ENCODE peak calls at places on chromosomes 12 and 14, in four cellular contexts. I, N, H and W are unnamed samples.

GRCh38 chr12:60174914-60175313 is 579.1 kb downstream of the SLC16A7 start:
- DNase-seq in N (peak), I (no peak), H (no peak), W (peak)

GRCh38 chr12:23895792-23896218 is 53.7 kb downstream of the SOX5 start:
- DNase-seq in N (no peak), I (no peak), H (no peak), W (no peak)

GRCh38 chr14:102317564-102318248 is 1.8 kb upstream of the ZNF839 start:
- DNase-seq in H (no peak), N (peak), I (no peak), W (no peak)

GRCh38 chr14:68512088-68512487 is 280.8 kb downstream of the ZFP36L1 start:
- DNase-seq in N (peak), I (no peak), H (no peak), W (no peak)

GRCh38 chr12:53207042-53207441 is at the start of gene ITGB7:
- DNase-seq in N (no peak), H (peak), I (no peak), W (no peak)

GRCh38 chr12:6582196-6582595 is 14.1 kb upstream of the NOP2 start:
- DNase-seq in N (no peak), H (no peak), I (no peak), W (no peak)

GRCh38 chr12:104386461-104386860 is 70.3 kb upstream of the CHST11 start:
- DNase-seq in H (no peak), N (no peak), I (no peak), W (no peak)

GRCh38 chr14:96136361-96136760 is 68.3 kb upstream of the BDKRB2 start:
- DNase-seq in H (no peak), N (peak), I (no peak), W (no peak)

GRCh38 chr12:5556946-5557673 is 125.2 kb downstream of the NTF3 start:
- DNase-seq in I (no peak), H (no peak), N (no peak), W (no peak)

GRCh38 chr12:124682425-124683329 is 115.3 kb upstream of the NCOR2 start:
- DNase-seq in H (no peak), I (peak), N (no peak), W (no peak)

GRCh38 chr14:81330619-81331122 is 69.5 kb downstream of the STON2 start:
- DNase-seq in N (no peak), I (no peak), H (no peak), W (no peak)

GRCh38 chr12:496736-497135 is 37.0 kb downstream of the B4GALNT3 start:
- DNase-seq in I (no peak), N (no peak), H (no peak), W (no peak)

GRCh38 chr12:52059582-52060497 is 8.6 kb downstream of the NR4A1 start:
- DNase-seq in I (no peak), H (no peak), N (peak), W (no peak)

GRCh38 chr12:58285551-58285950 is 344.2 kb downstream of the ATP23 start:
- DNase-seq in N (no peak), H (no peak), I (no peak), W (no peak)

GRCh38 chr14:98548071-98548686 is 723.8 kb downstream of the BCL11B start:
- DNase-seq in N (no peak), I (no peak), H (no peak), W (no peak)

GRCh38 chr12:18813753-18814152 is 75.8 kb downstream of the CAPZA3 start:
- DNase-seq in H (no peak), N (no peak), I (no peak), W (no peak)

DNA sequence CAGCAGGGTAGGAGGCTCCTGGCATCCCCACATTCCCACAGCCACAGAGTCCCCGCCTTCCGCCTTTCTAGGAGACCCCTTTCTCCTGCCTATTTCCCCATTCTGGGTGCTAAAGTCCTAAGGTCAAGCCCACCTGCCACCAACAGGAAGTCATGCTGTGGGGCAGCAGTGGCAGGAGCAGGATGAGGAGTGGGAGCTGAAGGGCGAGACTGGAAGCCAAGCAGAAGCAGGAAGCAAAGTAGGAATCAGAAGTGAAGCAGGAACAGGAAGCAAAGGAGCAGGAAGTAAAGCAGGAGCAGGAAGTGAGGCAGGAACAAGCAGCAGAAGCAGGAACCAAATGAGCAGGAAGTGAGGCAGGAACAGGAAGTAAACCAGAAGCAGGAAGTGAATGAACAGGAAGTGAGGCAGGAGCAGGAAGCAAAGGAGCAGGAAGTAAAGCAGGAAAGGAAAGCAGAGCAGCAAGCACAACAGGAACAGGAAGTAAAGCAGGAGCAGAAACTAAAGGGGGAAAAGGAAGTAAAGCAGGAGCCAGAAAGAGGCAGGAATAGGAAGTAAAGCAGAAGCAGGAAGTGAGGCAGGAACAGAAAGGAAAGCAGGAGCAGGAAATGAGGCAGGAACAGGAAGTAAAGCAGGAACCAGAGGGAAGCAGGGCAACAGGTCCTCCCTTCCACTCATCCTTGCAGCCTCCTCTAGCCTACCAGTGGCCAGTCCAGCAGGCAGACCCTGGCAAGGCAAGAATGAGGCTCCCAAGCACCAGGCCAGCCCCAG is 38.3 kb upstream of the RIMBP2 start:
- DNase-seq in I (no peak), N (no peak), H (no peak), W (no peak)
- H3K4me3 ChIP-seq in I (no peak), N (no peak), H (no peak), W (no peak)

DNA sequence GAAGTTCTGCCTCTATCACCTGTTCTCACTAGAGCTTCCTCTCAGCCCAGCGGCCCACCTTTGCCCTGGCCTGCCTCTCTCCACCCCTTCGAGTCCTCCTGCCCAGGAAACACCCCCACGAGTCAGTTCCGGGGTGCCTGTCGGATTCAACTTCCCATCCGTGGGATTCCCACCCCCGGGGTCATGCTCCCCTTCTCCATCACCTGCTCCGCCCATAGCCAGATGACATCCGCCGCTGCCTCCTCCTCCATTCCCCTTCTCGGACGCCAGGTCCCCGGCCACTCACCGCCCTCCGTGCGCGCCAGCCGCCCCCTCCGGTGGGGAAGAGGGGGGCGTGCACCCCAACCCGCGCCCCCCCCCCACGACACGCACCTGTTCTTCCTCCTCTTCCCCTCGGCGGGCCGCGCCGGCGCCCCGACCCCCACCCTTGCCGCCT is 758 bp downstream of the SPPL3 start:
- DNase-seq in H (peak), N (peak), I (peak), W (no peak)
- TF ChIP-seq CTCF in H (no peak), N (no peak), I (no peak), W (no peak)

DNA sequence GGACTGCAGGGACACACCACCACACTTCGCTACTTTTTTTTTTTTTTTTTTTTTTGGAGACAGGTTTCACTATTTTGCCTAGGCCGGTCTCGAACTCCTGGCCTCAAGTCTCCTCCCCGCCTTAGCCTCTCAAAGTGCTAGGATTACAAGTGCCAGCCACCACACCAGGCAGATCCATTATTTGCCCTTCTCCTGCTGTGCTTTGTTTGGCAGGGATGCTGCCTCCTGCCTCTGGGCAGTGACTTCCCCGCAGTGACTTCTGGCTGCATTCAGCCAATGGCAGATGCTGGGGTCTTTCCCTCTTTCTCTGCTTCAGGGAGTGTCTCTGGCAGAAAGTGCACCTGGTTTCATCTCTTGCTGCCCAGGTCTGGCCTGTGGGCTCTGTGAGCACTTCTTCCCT is 6.7 kb upstream of the MORN3 start:
- DNase-seq in I (no peak), N (no peak), H (no peak), W (no peak)
- H3K4me3 ChIP-seq in I (no peak), N (no peak), H (no peak), W (no peak)

DNA sequence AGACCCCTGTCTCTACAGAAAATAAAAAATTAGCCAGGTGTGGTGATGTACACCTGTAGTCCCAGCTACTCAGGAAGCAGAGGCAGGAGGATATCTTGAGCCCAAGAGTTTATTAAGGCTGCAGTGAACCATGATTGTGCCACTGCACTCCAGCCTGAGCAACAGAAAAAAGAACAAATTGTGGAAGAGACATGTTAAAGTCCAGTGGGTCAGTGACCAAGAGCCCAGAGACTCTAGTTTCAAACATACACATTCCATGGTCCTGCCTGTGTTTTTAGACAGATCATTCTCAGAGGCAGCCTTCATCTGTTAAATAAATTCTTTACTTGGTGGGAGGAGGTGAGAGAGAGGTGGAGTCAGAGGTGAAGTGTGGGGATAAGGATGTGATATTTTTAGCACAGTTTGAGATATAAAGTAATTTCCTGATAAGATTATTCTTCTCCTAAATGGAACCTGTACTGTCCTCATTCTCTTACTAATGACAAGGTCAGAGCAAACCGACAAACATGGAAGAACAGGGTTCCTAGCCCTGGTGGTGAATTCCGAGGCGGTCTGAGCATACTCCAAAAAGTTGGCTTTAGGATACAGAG is 48.7 kb downstream of the RASSF3 start:
- DNase-seq in H (no peak), N (no peak), I (no peak), W (no peak)
- TF ChIP-seq CTCF in H (no peak), N (no peak), I (no peak), W (no peak)

DNA sequence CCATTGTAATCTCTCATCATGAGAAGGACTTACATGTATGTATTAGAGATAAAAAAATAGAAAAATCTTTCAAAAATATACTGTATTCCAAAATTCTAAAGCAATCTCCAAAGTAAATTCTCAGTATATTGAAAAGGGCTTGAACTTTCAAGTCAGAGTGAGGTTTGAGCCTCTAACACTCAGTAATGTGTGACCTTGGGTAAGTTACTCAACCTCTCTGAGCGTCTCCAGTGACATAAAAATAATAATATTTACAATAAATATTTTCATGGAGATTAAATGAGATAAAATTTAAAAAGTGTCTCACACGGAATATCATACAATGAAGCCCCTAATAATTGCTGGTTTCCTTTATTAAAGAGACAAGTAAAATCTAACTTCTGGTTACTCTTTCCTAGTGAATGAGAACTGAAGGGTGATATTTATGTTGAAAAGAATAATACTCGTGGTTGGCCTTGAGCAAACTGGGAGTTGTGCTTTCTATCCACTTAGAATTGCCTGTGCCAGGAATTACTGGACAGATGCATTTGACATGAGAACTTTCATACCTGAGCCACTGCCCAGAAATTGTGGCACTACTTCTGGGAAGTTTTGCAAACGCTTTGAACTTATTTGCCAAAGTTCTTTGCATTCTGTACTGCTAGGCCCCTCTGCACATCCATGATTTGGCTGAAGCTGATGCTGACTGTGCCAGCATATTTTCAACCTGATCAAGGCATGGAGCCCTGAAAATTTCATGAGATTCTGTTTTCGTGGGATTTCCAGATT is 933.7 kb downstream of the GALC start:
- DNase-seq in I (peak), N (no peak), H (no peak), W (no peak)
- H3K4me3 ChIP-seq in I (no peak), N (no peak), H (no peak), W (no peak)

GRCh38 chr12:2691340-2692111 is 103.2 kb upstream of the FKBP4 start:
- DNase-seq in I (no peak), N (no peak), H (no peak), W (no peak)

GRCh38 chr12:2692156-2692555 is 102.6 kb upstream of the FKBP4 start:
- DNase-seq in I (no peak), N (no peak), H (no peak), W (no peak)

GRCh38 chr12:2691001-2691339 is 103.8 kb upstream of the FKBP4 start:
- DNase-seq in I (peak), N (peak), H (no peak), W (no peak)

GRCh38 chr12:2693980-2694379 is 100.8 kb upstream of the FKBP4 start:
- DNase-seq in I (no peak), N (no peak), H (no peak), W (no peak)

GRCh38 chr12:2693204-2693860 is 101.4 kb upstream of the FKBP4 start:
- DNase-seq in H (no peak), I (no peak), N (no peak), W (no peak)
- TF ChIP-seq CTCF in H (peak), I (no peak), N (no peak), W (no peak)

DNA sequence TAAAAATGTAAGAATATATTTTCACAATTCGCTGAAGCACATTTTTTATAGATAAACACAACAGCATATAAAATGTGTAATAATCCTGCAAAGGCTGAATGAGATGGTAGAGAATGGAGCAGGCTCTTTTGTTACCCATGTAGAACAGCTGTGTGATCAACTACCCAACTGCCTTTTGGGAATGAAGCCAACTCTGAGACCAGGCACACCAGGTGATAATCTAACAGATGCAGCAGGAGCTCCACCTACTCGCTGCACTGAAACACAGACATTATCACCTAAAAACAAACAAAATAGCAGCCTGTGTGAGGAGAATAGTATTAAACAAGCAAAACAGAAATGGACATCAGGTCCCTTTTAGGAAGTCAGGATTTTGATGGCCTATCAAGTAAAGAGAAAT is 183.3 kb downstream of the CCDC59 start:
- DNase-seq in N (no peak), I (peak), H (no peak), W (no peak)
- H3K4me3 ChIP-seq in N (no peak), I (no peak), H (no peak), W (no peak)

GRCh38 chr12:122306407-122306806 is 40.1 kb upstream of the VPS33A start:
- DNase-seq in H (no peak), N (no peak), I (no peak), W (no peak)
- TF ChIP-seq CTCF in H (no peak), N (no peak), I (no peak), W (no peak)

GRCh38 chr14:42130809-42131208 is 524.1 kb downstream of the LRFN5 start:
- DNase-seq in N (peak), I (no peak), H (no peak), W (no peak)
- H3K4me3 ChIP-seq in N (no peak), I (no peak), H (no peak), W (no peak)

GRCh38 chr14:63840981-63841380 is 11.8 kb upstream of the SYNE2 start:
- DNase-seq in I (no peak), H (no peak), N (no peak), W (no peak)
- TF ChIP-seq CTCF in I (no peak), H (no peak), N (peak), W (peak)